ENCODE peak calls at places on chromosomes 7 and 10, in seven cellular contexts. One of them, this sample, is unnamed.

GRCh38 chr10:13310518-13311176 is 10.8 kb upstream of the PHYH start:
- DNase-seq in tibial nerve: no peak
- DNase-seq in stimulated activated CD4-positive, alpha-beta T cell treated with anti-CD3 and anti-CD28 coated beads, Interleukin-4, amount 100 ng/mL, for 1 hour: no peak
- DNase-seq in NK-92 treated with Interleukin-12 subunit alpha and Interleukin-12 subunit beta, amount 100 ng/mL, for 24 hours: no peak
- DNase-seq in substantia nigra: no peak
- DNase-seq in iris pigment epithelial cell: no peak
- DNase-seq in posterior vena cava: peak; percentile 35
- DNase-seq in this sample: no peak

GRCh38 chr10:77458986-77459590 is 178.5 kb downstream of the KCNMA1 start:
- DNase-seq in tibial nerve: no peak
- DNase-seq in stimulated activated CD4-positive, alpha-beta T cell treated with anti-CD3 and anti-CD28 coated beads, Interleukin-4, amount 100 ng/mL, for 1 hour: no peak
- DNase-seq in NK-92 treated with Interleukin-12 subunit alpha and Interleukin-12 subunit beta, amount 100 ng/mL, for 24 hours: no peak
- DNase-seq in substantia nigra: no peak
- DNase-seq in iris pigment epithelial cell: no peak
- DNase-seq in posterior vena cava: no peak
- DNase-seq in this sample: no peak

GRCh38 chr7:7208524-7208923 is 26.2 kb downstream of the C1GALT1 start:
- DNase-seq in tibial nerve: no peak
- DNase-seq in stimulated activated CD4-positive, alpha-beta T cell treated with anti-CD3 and anti-CD28 coated beads, Interleukin-4, amount 100 ng/mL, for 1 hour: no peak
- DNase-seq in NK-92 treated with Interleukin-12 subunit alpha and Interleukin-12 subunit beta, amount 100 ng/mL, for 24 hours: no peak
- DNase-seq in substantia nigra: no peak
- DNase-seq in iris pigment epithelial cell: no peak
- DNase-seq in posterior vena cava: no peak
- DNase-seq in this sample: no peak

GRCh38 chr7:30066697-30067096 is 38.5 kb downstream of the PLEKHA8 start:
- DNase-seq in tibial nerve: no peak
- DNase-seq in stimulated activated CD4-positive, alpha-beta T cell treated with anti-CD3 and anti-CD28 coated beads, Interleukin-4, amount 100 ng/mL, for 1 hour: no peak
- DNase-seq in NK-92 treated with Interleukin-12 subunit alpha and Interleukin-12 subunit beta, amount 100 ng/mL, for 24 hours: no peak
- DNase-seq in substantia nigra: no peak
- DNase-seq in iris pigment epithelial cell: no peak
- DNase-seq in posterior vena cava: no peak
- DNase-seq in this sample: no peak

GRCh38 chr7:86407291-86407690 is 236.4 kb upstream of the GRM3 start:
- DNase-seq in tibial nerve: no peak
- DNase-seq in stimulated activated CD4-positive, alpha-beta T cell treated with anti-CD3 and anti-CD28 coated beads, Interleukin-4, amount 100 ng/mL, for 1 hour: no peak
- DNase-seq in NK-92 treated with Interleukin-12 subunit alpha and Interleukin-12 subunit beta, amount 100 ng/mL, for 24 hours: no peak
- DNase-seq in substantia nigra: no peak
- DNase-seq in iris pigment epithelial cell: no peak
- DNase-seq in posterior vena cava: no peak
- DNase-seq in this sample: no peak

GRCh38 chr10:11727563-11727962 is 14.6 kb upstream of the ECHDC3 start:
- DNase-seq in tibial nerve: no peak
- DNase-seq in stimulated activated CD4-positive, alpha-beta T cell treated with anti-CD3 and anti-CD28 coated beads, Interleukin-4, amount 100 ng/mL, for 1 hour: no peak
- DNase-seq in NK-92 treated with Interleukin-12 subunit alpha and Interleukin-12 subunit beta, amount 100 ng/mL, for 24 hours: no peak
- DNase-seq in substantia nigra: no peak
- DNase-seq in iris pigment epithelial cell: no peak
- DNase-seq in posterior vena cava: no peak
- DNase-seq in this sample: no peak

GRCh38 chr10:20147679-20148078 is 331.4 kb downstream of the PLXDC2 start:
- DNase-seq in tibial nerve: no peak
- DNase-seq in stimulated activated CD4-positive, alpha-beta T cell treated with anti-CD3 and anti-CD28 coated beads, Interleukin-4, amount 100 ng/mL, for 1 hour: no peak
- DNase-seq in NK-92 treated with Interleukin-12 subunit alpha and Interleukin-12 subunit beta, amount 100 ng/mL, for 24 hours: no peak
- DNase-seq in substantia nigra: no peak
- DNase-seq in iris pigment epithelial cell: no peak
- DNase-seq in posterior vena cava: no peak
- DNase-seq in this sample: no peak

GRCh38 chr10:114265392-114266053 is 26.5 kb downstream of the VWA2 start:
- DNase-seq in tibial nerve: peak; percentile 42
- DNase-seq in stimulated activated CD4-positive, alpha-beta T cell treated with anti-CD3 and anti-CD28 coated beads, Interleukin-4, amount 100 ng/mL, for 1 hour: no peak
- DNase-seq in NK-92 treated with Interleukin-12 subunit alpha and Interleukin-12 subunit beta, amount 100 ng/mL, for 24 hours: no peak
- DNase-seq in substantia nigra: no peak
- DNase-seq in iris pigment epithelial cell: no peak
- DNase-seq in posterior vena cava: peak; percentile 72
- DNase-seq in this sample: no peak

GRCh38 chr7:101138149-101138870 is 11.4 kb downstream of the SERPINE1 start:
- DNase-seq in tibial nerve: peak; percentile 88
- DNase-seq in stimulated activated CD4-positive, alpha-beta T cell treated with anti-CD3 and anti-CD28 coated beads, Interleukin-4, amount 100 ng/mL, for 1 hour: peak; percentile 84
- DNase-seq in NK-92 treated with Interleukin-12 subunit alpha and Interleukin-12 subunit beta, amount 100 ng/mL, for 24 hours: peak; percentile 87
- DNase-seq in substantia nigra: peak; percentile 45
- DNase-seq in iris pigment epithelial cell: peak; percentile 97
- DNase-seq in posterior vena cava: peak; percentile 92
- DNase-seq in this sample: peak; percentile 95

GRCh38 chr7:132243463-132243862 is 332.8 kb downstream of the PLXNA4 start:
- DNase-seq in tibial nerve: no peak
- DNase-seq in stimulated activated CD4-positive, alpha-beta T cell treated with anti-CD3 and anti-CD28 coated beads, Interleukin-4, amount 100 ng/mL, for 1 hour: no peak
- DNase-seq in NK-92 treated with Interleukin-12 subunit alpha and Interleukin-12 subunit beta, amount 100 ng/mL, for 24 hours: no peak
- DNase-seq in substantia nigra: no peak
- DNase-seq in iris pigment epithelial cell: no peak
- DNase-seq in posterior vena cava: no peak
- DNase-seq in this sample: no peak

GRCh38 chr7:13826752-13827151 is 162.7 kb downstream of the ETV1 start:
- DNase-seq in tibial nerve: no peak
- DNase-seq in stimulated activated CD4-positive, alpha-beta T cell treated with anti-CD3 and anti-CD28 coated beads, Interleukin-4, amount 100 ng/mL, for 1 hour: no peak
- DNase-seq in NK-92 treated with Interleukin-12 subunit alpha and Interleukin-12 subunit beta, amount 100 ng/mL, for 24 hours: no peak
- DNase-seq in substantia nigra: no peak
- DNase-seq in iris pigment epithelial cell: peak; percentile 47
- DNase-seq in posterior vena cava: no peak
- DNase-seq in this sample: no peak

GRCh38 chr10:92574545-92575377 is 868 bp upstream of the IDE start:
- DNase-seq in tibial nerve: no peak
- DNase-seq in stimulated activated CD4-positive, alpha-beta T cell treated with anti-CD3 and anti-CD28 coated beads, Interleukin-4, amount 100 ng/mL, for 1 hour: no peak
- DNase-seq in NK-92 treated with Interleukin-12 subunit alpha and Interleukin-12 subunit beta, amount 100 ng/mL, for 24 hours: no peak
- DNase-seq in substantia nigra: no peak
- DNase-seq in iris pigment epithelial cell: peak; percentile 57
- DNase-seq in posterior vena cava: no peak
- DNase-seq in this sample: no peak

GRCh38 chr10:33320288-33320687 is 14.2 kb downstream of the NRP1 start:
- DNase-seq in tibial nerve: no peak
- DNase-seq in stimulated activated CD4-positive, alpha-beta T cell treated with anti-CD3 and anti-CD28 coated beads, Interleukin-4, amount 100 ng/mL, for 1 hour: no peak
- DNase-seq in NK-92 treated with Interleukin-12 subunit alpha and Interleukin-12 subunit beta, amount 100 ng/mL, for 24 hours: no peak
- DNase-seq in substantia nigra: no peak
- DNase-seq in iris pigment epithelial cell: no peak
- DNase-seq in posterior vena cava: no peak
- DNase-seq in this sample: no peak

GRCh38 chr10:14578060-14578952 is 196.4 kb downstream of the FAM107B start:
- DNase-seq in tibial nerve: peak; percentile 28
- DNase-seq in stimulated activated CD4-positive, alpha-beta T cell treated with anti-CD3 and anti-CD28 coated beads, Interleukin-4, amount 100 ng/mL, for 1 hour: no peak
- DNase-seq in NK-92 treated with Interleukin-12 subunit alpha and Interleukin-12 subunit beta, amount 100 ng/mL, for 24 hours: no peak
- DNase-seq in substantia nigra: no peak
- DNase-seq in iris pigment epithelial cell: peak; percentile 68
- DNase-seq in posterior vena cava: no peak
- DNase-seq in this sample: no peak

GRCh38 chr10:72126184-72126871 is 38.0 kb upstream of the SPOCK2 start:
- DNase-seq in tibial nerve: no peak
- DNase-seq in stimulated activated CD4-positive, alpha-beta T cell treated with anti-CD3 and anti-CD28 coated beads, Interleukin-4, amount 100 ng/mL, for 1 hour: no peak
- DNase-seq in NK-92 treated with Interleukin-12 subunit alpha and Interleukin-12 subunit beta, amount 100 ng/mL, for 24 hours: no peak
- DNase-seq in substantia nigra: no peak
- DNase-seq in iris pigment epithelial cell: peak; percentile 69
- DNase-seq in posterior vena cava: no peak
- DNase-seq in this sample: no peak

GRCh38 chr10:75546004-75546403 is 114.6 kb downstream of the LRMDA start:
- DNase-seq in tibial nerve: no peak
- DNase-seq in stimulated activated CD4-positive, alpha-beta T cell treated with anti-CD3 and anti-CD28 coated beads, Interleukin-4, amount 100 ng/mL, for 1 hour: no peak
- DNase-seq in NK-92 treated with Interleukin-12 subunit alpha and Interleukin-12 subunit beta, amount 100 ng/mL, for 24 hours: no peak
- DNase-seq in substantia nigra: no peak
- DNase-seq in iris pigment epithelial cell: no peak
- DNase-seq in posterior vena cava: no peak
- DNase-seq in this sample: no peak

GRCh38 chr7:22564511-22565045 is 64.6 kb upstream of the STEAP1B start:
- DNase-seq in tibial nerve: peak; percentile 31
- DNase-seq in stimulated activated CD4-positive, alpha-beta T cell treated with anti-CD3 and anti-CD28 coated beads, Interleukin-4, amount 100 ng/mL, for 1 hour: no peak
- DNase-seq in NK-92 treated with Interleukin-12 subunit alpha and Interleukin-12 subunit beta, amount 100 ng/mL, for 24 hours: no peak
- DNase-seq in substantia nigra: no peak
- DNase-seq in iris pigment epithelial cell: peak; percentile 92
- DNase-seq in posterior vena cava: peak; percentile 87
- DNase-seq in this sample: no peak

GRCh38 chr7:19161671-19162070 is 16.4 kb upstream of the FERD3L start:
- DNase-seq in tibial nerve: no peak
- DNase-seq in stimulated activated CD4-positive, alpha-beta T cell treated with anti-CD3 and anti-CD28 coated beads, Interleukin-4, amount 100 ng/mL, for 1 hour: no peak
- DNase-seq in NK-92 treated with Interleukin-12 subunit alpha and Interleukin-12 subunit beta, amount 100 ng/mL, for 24 hours: no peak
- DNase-seq in substantia nigra: no peak
- DNase-seq in iris pigment epithelial cell: peak; percentile 55
- DNase-seq in posterior vena cava: no peak
- DNase-seq in this sample: no peak

GRCh38 chr7:93026425-93026824 is 91.4 kb downstream of the SAMD9 start:
- DNase-seq in tibial nerve: no peak
- DNase-seq in stimulated activated CD4-positive, alpha-beta T cell treated with anti-CD3 and anti-CD28 coated beads, Interleukin-4, amount 100 ng/mL, for 1 hour: no peak
- DNase-seq in NK-92 treated with Interleukin-12 subunit alpha and Interleukin-12 subunit beta, amount 100 ng/mL, for 24 hours: no peak
- DNase-seq in substantia nigra: no peak
- DNase-seq in iris pigment epithelial cell: no peak
- DNase-seq in posterior vena cava: no peak
- DNase-seq in this sample: no peak

GRCh38 chr7:47890606-47891005 is 57.7 kb downstream of the PKD1L1 start:
- DNase-seq in tibial nerve: no peak
- DNase-seq in stimulated activated CD4-positive, alpha-beta T cell treated with anti-CD3 and anti-CD28 coated beads, Interleukin-4, amount 100 ng/mL, for 1 hour: no peak
- DNase-seq in NK-92 treated with Interleukin-12 subunit alpha and Interleukin-12 subunit beta, amount 100 ng/mL, for 24 hours: no peak
- DNase-seq in substantia nigra: no peak
- DNase-seq in iris pigment epithelial cell: no peak
- DNase-seq in posterior vena cava: no peak
- DNase-seq in this sample: no peak

GRCh38 chr7:101125989-101126650 is 784 bp upstream of the SERPINE1 start:
- DNase-seq in tibial nerve: peak; percentile 65
- DNase-seq in stimulated activated CD4-positive, alpha-beta T cell treated with anti-CD3 and anti-CD28 coated beads, Interleukin-4, amount 100 ng/mL, for 1 hour: no peak
- DNase-seq in NK-92 treated with Interleukin-12 subunit alpha and Interleukin-12 subunit beta, amount 100 ng/mL, for 24 hours: peak; percentile 30
- DNase-seq in substantia nigra: peak; percentile 16
- DNase-seq in iris pigment epithelial cell: peak; percentile 89
- DNase-seq in posterior vena cava: peak; percentile 95
- DNase-seq in this sample: peak; percentile 82

GRCh38 chr7:140045697-140046096 is 17.1 kb downstream of the PARP12 start:
- DNase-seq in tibial nerve: no peak
- DNase-seq in stimulated activated CD4-positive, alpha-beta T cell treated with anti-CD3 and anti-CD28 coated beads, Interleukin-4, amount 100 ng/mL, for 1 hour: no peak
- DNase-seq in NK-92 treated with Interleukin-12 subunit alpha and Interleukin-12 subunit beta, amount 100 ng/mL, for 24 hours: no peak
- DNase-seq in substantia nigra: no peak
- DNase-seq in iris pigment epithelial cell: no peak
- DNase-seq in posterior vena cava: no peak
- DNase-seq in this sample: no peak